ENCODE peak calls at places on chromosomes 6 and 20, in nine cellular contexts. S is GM12878, K is HCT116, L is spleen, Z is transverse colon, W is H1, R is suprapubic skin, G is stomach, O is K562. Y is an unnamed sample.

GRCh38 chr6:162245831-162246230 is 481.7 kb downstream of the PRKN start:
- DNase-seq in W (no peak), G (no peak), Z (no peak), S (no peak), O (no peak), L (no peak), K (no peak), R (no peak), Y (no peak)

GRCh38 chr20:32918296-32918695 is 59.6 kb downstream of the EFCAB8 start:
- DNase-seq in S (no peak), W (peak; percentile 41), K (no peak), O (no peak), R (peak; percentile 49), L (no peak), Z (no peak), G (peak; percentile 18), Y (peak; percentile 77)

GRCh38 chr20:36472656-36473071 is 68.7 kb upstream of the MYL9 start:
- DNase-seq in R (peak; percentile 83), O (peak; percentile 76), S (no peak), W (peak; percentile 73), L (peak; percentile 79), K (peak; percentile 52), Z (peak; percentile 82), G (peak; percentile 54), Y (no peak)

GRCh38 chr6:142842423-142843261 is 102.3 kb downstream of the HIVEP2 start:
- DNase-seq in G (no peak), S (peak; percentile 97), Z (no peak), O (no peak), R (no peak), L (no peak), W (no peak), K (no peak), Y (no peak)

GRCh38 chr6:56851541-56852248 is 103.2 kb upstream of the BEND6 start:
- DNase-seq in Z (no peak), O (no peak), L (no peak), W (peak; percentile 69), K (no peak), S (peak; percentile 89), R (no peak), G (peak; percentile 32), Y (no peak)

GRCh38 chr20:6489361-6490154 is 277.9 kb upstream of the BMP2 start:
- DNase-seq in W (no peak), L (no peak), Z (no peak), K (no peak), R (no peak), G (no peak), S (no peak), O (no peak), Y (no peak)

GRCh38 chr20:25512709-25513108 is 72.6 kb downstream of the NINL start:
- DNase-seq in O (no peak), S (no peak), K (no peak), Z (no peak), W (no peak), G (no peak), R (peak; percentile 39), L (no peak), Y (no peak)

GRCh38 chr6:43516697-43517502 is at the start of the genes POLR1C and YIPF3:
- DNase-seq in O (peak; percentile 98), S (peak; percentile 95), L (peak; percentile 98), G (peak; percentile 99), Z (peak; percentile 98), W (peak; percentile 95), R (peak; percentile 98), K (peak; percentile 98), Y (peak; percentile 99)

GRCh38 chr6:25053875-25054371 is 118.2 kb upstream of the RIPOR2 start:
- DNase-seq in L (no peak), S (no peak), W (no peak), K (no peak), O (no peak), Z (no peak), G (no peak), R (no peak), Y (no peak)

GRCh38 chr6:25052181-25052580 is 116.4 kb upstream of the RIPOR2 start:
- DNase-seq in S (no peak), L (no peak), R (no peak), W (no peak), Z (peak; percentile 30), G (no peak), O (no peak), K (no peak), Y (no peak)

GRCh38 chr6:25046942-25047341 is 111.2 kb upstream of the RIPOR2 start:
- DNase-seq in W (no peak), K (no peak), Z (no peak), L (no peak), R (no peak), G (no peak), S (no peak), O (no peak), Y (no peak)

GRCh38 chr6:25051083-25051482 is 115.3 kb upstream of the RIPOR2 start:
- DNase-seq in L (no peak), R (no peak), K (no peak), O (no peak), W (no peak), G (no peak), S (no peak), Z (no peak), Y (no peak)

GRCh38 chr6:25050356-25050755 is 114.6 kb upstream of the RIPOR2 start:
- DNase-seq in L (no peak), G (no peak), W (no peak), S (no peak), K (no peak), R (no peak), O (no peak), Z (peak; percentile 22), Y (no peak)
- H3K4me3 ChIP-seq in L (no peak overlapping the region), G (no peak overlapping the region), W (no peak overlapping the region), S (no peak overlapping the region), K (no peak overlapping the region), R (no peak overlapping the region), O (no peak overlapping the region), Z (no peak overlapping the region), Y (no peak overlapping the region)

DNA sequence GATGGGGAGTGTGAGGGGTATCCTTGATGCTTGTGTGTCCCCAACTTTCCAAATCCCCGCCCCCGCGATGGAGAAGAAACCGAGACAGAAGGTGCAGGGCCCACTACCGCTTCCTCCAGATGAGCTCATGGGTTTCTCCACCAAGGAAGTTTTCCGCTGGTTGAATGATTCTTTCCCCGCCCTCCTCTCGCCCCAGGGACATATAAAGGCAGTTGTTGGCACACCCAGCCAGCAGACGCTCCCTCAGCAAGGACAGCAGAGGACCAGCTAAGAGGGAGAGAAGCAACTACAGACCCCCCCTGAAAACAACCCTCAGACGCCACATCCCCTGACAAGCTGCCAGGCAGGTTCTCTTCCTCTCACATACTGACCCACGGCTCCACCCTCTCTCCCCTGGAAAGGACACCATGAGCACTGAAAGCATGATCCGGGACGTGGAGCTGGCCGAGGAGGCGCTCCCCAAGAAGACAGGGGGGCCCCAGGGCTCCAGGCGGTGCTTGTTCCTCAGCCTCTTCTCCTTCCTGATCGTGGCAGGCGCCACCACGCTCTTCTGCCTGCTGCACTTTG is at the start of gene TNF:
- DNase-seq in G (peak; percentile 32), L (peak; percentile 89), Z (peak; percentile 68), R (no peak), W (no peak), K (no peak), S (peak; percentile 91), O (no peak), Y (no peak)
- TF ChIP-seq POLR2AphosphoS5 in G (no peak), L (peak; percentile 71), Z (peak; percentile 69), R (no peak), W (no peak), K (no peak), S (peak; percentile 100), O (no peak), Y (peak; percentile 70)

GRCh38 chr6:2895072-2895471 is 8.0 kb downstream of the SERPINB9 start:
- DNase-seq in W (no peak), L (no peak), G (no peak), R (no peak), K (no peak), S (no peak), O (no peak), Z (no peak), Y (peak; percentile 21)

GRCh38 chr6:2896741-2897140 is 6.4 kb downstream of the SERPINB9 start:
- DNase-seq in G (no peak), W (no peak), O (no peak), R (no peak), S (no peak), K (no peak), Z (no peak), L (no peak), Y (peak; percentile 14)

GRCh38 chr6:2893276-2893675 is 9.8 kb downstream of the SERPINB9 start:
- DNase-seq in O (no peak), R (no peak), S (no peak), L (no peak), W (no peak), K (no peak), Z (no peak), G (no peak), Y (no peak)

GRCh38 chr6:2890981-2891767 is 11.9 kb downstream of the SERPINB9 start:
- DNase-seq in G (no peak), R (no peak), W (no peak), S (no peak), K (no peak), L (no peak), Z (peak; percentile 60), O (no peak), Y (peak; percentile 37)

GRCh38 chr6:2891768-2892170 is 11.3 kb downstream of the SERPINB9 start:
- DNase-seq in L (peak; percentile 90), R (no peak), Z (peak; percentile 90), K (no peak), S (peak; percentile 89), G (peak; percentile 46), O (no peak), W (no peak), Y (peak; percentile 42)
- TF ChIP-seq POLR2A in L (no peak), R (no peak), Z (peak; percentile 70), K (no peak), S (peak; percentile 85), G (no peak), O (no peak), W (no peak), Y (no peak)

GRCh38 chr6:164398647-164399046 is 910.8 kb downstream of the C6orf118 start:
- DNase-seq in L (no peak), S (no peak), O (no peak), R (no peak), W (no peak), G (no peak), Z (no peak), K (no peak), Y (no peak)

GRCh38 chr6:164401871-164402270 is 907.5 kb downstream of the C6orf118 start:
- DNase-seq in K (no peak), W (no peak), Z (no peak), S (no peak), G (no peak), L (no peak), R (no peak), O (no peak), Y (no peak)

DNA sequence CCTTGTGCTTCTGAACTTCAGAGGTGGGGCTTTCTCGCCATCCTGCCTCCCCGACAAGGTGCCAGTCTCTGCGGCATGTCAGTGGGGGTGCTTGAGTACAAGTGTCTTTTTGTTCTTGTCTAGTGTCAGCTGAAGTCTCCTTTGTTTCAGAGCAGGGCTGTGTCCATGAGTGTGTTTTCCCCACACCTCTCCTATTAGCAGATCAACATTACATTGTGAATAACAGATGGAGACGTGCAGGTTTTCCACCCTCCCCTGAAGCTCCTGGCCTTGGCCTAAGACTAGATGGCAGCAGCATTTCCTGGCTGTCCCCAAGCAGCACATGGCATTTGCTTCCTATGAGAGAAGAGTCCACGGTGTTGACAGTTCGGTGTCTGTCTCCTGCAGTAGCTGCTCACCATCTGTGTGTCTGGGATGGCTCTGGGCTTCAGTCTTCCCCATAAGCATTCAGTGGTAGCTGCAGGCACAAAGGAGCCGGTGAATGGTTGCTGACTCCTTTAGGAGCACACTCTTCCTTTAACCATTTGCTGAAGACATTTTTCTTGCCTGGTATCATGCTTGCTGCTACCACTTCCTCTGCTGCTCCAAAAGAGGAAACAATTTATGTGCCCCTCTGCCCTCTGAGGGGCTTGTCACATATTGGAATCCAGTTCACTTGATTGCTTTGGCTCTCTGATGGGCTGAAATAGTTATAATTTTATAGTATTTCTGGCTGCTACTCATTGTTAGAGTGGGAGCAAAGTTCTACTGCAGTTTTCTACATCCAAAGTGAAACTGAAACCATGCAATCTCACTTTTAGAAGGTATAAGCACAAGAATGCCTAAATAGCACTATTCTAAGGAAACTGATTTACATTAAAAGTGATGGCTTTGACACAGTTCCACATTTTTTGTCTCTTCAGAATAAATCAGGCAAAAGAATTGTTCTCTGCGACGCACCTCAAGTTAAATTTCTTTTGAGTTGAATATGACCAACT is 913.0 kb downstream of the C6orf118 start:
- DNase-seq in L (no peak), R (no peak), W (no peak), K (no peak), O (no peak), S (no peak), Z (no peak), G (no peak), Y (no peak)
- H3K4me3 ChIP-seq in L (peak overlapping the region; percentile 52), R (peak overlapping the region; percentile 32), W (no peak overlapping the region), K (no peak overlapping the region), O (no peak overlapping the region), S (no peak overlapping the region), Z (no peak overlapping the region), G (peak overlapping the region; percentile 22), Y (peak overlapping the region; percentile 28)